ENCODE peak calls at places on chromosomes 11 and 22, in five cellular contexts. I is body of pancreas, Y is aorta, C is dorsolateral prefrontal cortex, V is mesendoderm. Z is an unnamed sample.

GRCh38 chr11:66178871-66179270 is 89.6 kb upstream of the RAB1B start:
- DNase-seq in I (no peak), Y (no peak), C (no peak), V (no peak), Z (no peak)

GRCh38 chr22:29979645-29980303 is 96.8 kb downstream of the MTMR3 start:
- DNase-seq in I (no peak), Y (no peak), C (no peak), V (no peak), Z (no peak)

GRCh38 chr11:123671534-123671933 is 17.1 kb upstream of the SCN3B start:
- DNase-seq in I (no peak), Y (no peak), C (peak), V (peak), Z (no peak)

GRCh38 chr11:48210052-48210451 is 6.6 kb upstream of the OR4B1 start:
- DNase-seq in I (no peak), Y (no peak), C (no peak), V (no peak), Z (no peak)

GRCh38 chr11:94602430-94603372 is 35.5 kb downstream of the PIWIL4 start:
- DNase-seq in I (peak), Y (peak), C (no peak), V (peak), Z (peak)

GRCh38 chr11:45102810-45103621 is 43.4 kb upstream of the PRDM11 start:
- DNase-seq in I (peak), Y (peak), C (no peak), V (peak), Z (peak)

GRCh38 chr11:68118753-68119448 is 2.3 kb downstream of the CHKA start:
- DNase-seq in I (peak), Y (no peak), C (no peak), V (no peak), Z (no peak)

GRCh38 chr11:65427691-65428577 is 5.3 kb downstream of the NEAT1 start:
- DNase-seq in I (peak), Y (no peak), C (peak), V (no peak), Z (peak)

GRCh38 chr11:125272822-125273221 is 108.3 kb downstream of the PKNOX2 start:
- DNase-seq in I (no peak), Y (no peak), C (no peak), V (peak), Z (no peak)

GRCh38 chr11:95147364-95147905 is 57.8 kb downstream of the ENDOD1 start:
- DNase-seq in I (peak), Y (no peak), C (peak), V (peak), Z (peak)

GRCh38 chr11:67389477-67389876 is 2.3 kb upstream of the RAD9A start:
- DNase-seq in I (peak), Y (no peak), C (no peak), V (peak), Z (no peak)

GRCh38 chr11:68840661-68841653 is 759 bp downstream of the CPT1A start:
- DNase-seq in I (peak), Y (peak), C (no peak), V (no peak), Z (peak)

GRCh38 chr11:89420981-89421380 is 70.2 kb downstream of the NOX4 start:
- DNase-seq in I (no peak), Y (no peak), C (no peak), V (no peak), Z (no peak)

GRCh38 chr11:70503201-70503877 is 105.0 kb downstream of the CTTN start:
- DNase-seq in I (no peak), Y (peak), C (peak), V (no peak), Z (no peak)

GRCh38 chr11:18791175-18792065 is at the start of gene PTPN5:
- DNase-seq in I (no peak), Y (no peak), C (peak), V (peak), Z (no peak)

GRCh38 chr11:112889446-112889845 is 71.8 kb upstream of the NCAM1 start:
- DNase-seq in I (no peak), Y (no peak), C (peak), V (no peak), Z (no peak)

GRCh38 chr22:39315389-39315788 is 4.0 kb downstream of the RPL3 start:
- DNase-seq in I (no peak), Y (no peak), C (no peak), V (no peak), Z (no peak)

GRCh38 chr11:10162222-10162621 is 131.8 kb downstream of the SBF2 start:
- DNase-seq in I (no peak), Y (no peak), C (no peak), V (no peak), Z (no peak)

GRCh38 chr11:68315581-68315920 is 3.2 kb downstream of the LRP5 start:
- DNase-seq in I (no peak), Y (no peak), C (no peak), V (no peak), Z (no peak)

GRCh38 chr11:22510010-22510409 is 115.6 kb downstream of the FANCF start:
- DNase-seq in I (no peak), Y (no peak), C (no peak), V (no peak), Z (no peak)

GRCh38 chr22:29524440-29525191 is 28.9 kb downstream of the THOC5 start:
- DNase-seq in I (peak), Y (no peak), C (no peak), V (peak), Z (no peak)

GRCh38 chr11:66727883-66728759 is 895 bp downstream of the SPTBN2 start:
- DNase-seq in I (no peak), Y (no peak), C (no peak), V (peak), Z (no peak)

GRCh38 chr11:130246719-130247118 is 68.0 kb downstream of the ZBTB44 start:
- DNase-seq in I (no peak), Y (no peak), C (no peak), V (no peak), Z (no peak)

GRCh38 chr22:27318516-27318915 is 483.0 kb downstream of the MN1 start:
- DNase-seq in I (no peak), Y (no peak), C (no peak), V (peak), Z (no peak)

GRCh38 chr11:10770626-10771254 is 19.7 kb downstream of the CTR9 start:
- DNase-seq in I (peak), Y (no peak), C (peak), V (peak), Z (no peak)

GRCh38 chr11:62142921-62143320 is 19.1 kb downstream of the INCENP start:
- DNase-seq in I (no peak), Y (peak), C (no peak), V (no peak), Z (no peak)

GRCh38 chr11:123386746-123387510 is 43.1 kb upstream of the GRAMD1B start:
- DNase-seq in I (no peak), Y (no peak), C (no peak), V (peak), Z (no peak)

GRCh38 chr11:117712530-117712929 is 84.5 kb downstream of the DSCAML1 start:
- DNase-seq in I (no peak), Y (no peak), C (no peak), V (no peak), Z (no peak)

GRCh38 chr11:117710211-117710610 is 86.8 kb downstream of the DSCAML1 start:
- DNase-seq in I (no peak), Y (no peak), C (peak), V (no peak), Z (no peak)

GRCh38 chr11:117716652-117717440 is 80.2 kb downstream of the DSCAML1 start:
- DNase-seq in I (no peak), Y (no peak), C (no peak), V (no peak), Z (no peak)

GRCh38 chr11:117715801-117716200 is 81.2 kb downstream of the DSCAML1 start:
- DNase-seq in I (no peak), Y (no peak), C (no peak), V (no peak), Z (no peak)

DNA sequence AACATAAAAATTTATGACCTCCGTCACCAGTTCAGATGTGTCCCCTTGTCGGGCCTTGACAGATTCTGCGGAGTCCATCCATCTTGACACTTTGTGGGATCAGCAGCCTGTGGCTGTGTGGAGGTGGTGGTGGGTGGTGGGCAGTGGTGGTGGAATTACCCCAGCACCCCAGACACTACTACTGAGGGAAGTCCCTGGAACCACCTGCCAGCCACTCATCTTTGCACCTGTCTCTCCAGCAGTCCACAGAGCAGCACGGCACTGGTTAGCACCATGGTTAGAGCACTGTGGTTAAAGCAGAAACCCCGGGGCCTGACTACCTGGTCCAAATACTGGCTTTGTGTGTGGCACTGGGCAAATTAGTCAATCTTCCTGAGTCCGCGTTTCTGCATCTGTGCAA is 83.3 kb downstream of the DSCAML1 start:
- DNase-seq in I (no peak), Y (no peak), C (no peak), V (no peak), Z (no peak)
- H3K27ac ChIP-seq in I (no peak), Y (no peak), C (no peak), V (no peak), Z (no peak)

GRCh38 chr11:77752518-77752917 is 68.0 kb downstream of the RSF1 start:
- DNase-seq in I (no peak), Y (no peak), C (no peak), V (peak), Z (no peak)
- H3K27ac ChIP-seq in I (no peak), Y (no peak), C (no peak), V (no peak), Z (no peak)

GRCh38 chr11:114076974-114077373 is 17.5 kb downstream of the ZBTB16 start:
- DNase-seq in I (no peak), Y (no peak), C (no peak), V (peak), Z (no peak)
- H3K27ac ChIP-seq in I (no peak), Y (peak), C (peak), V (no peak), Z (peak)

GRCh38 chr11:79594839-79595238 is 154.0 kb upstream of the TENM4 start:
- DNase-seq in I (no peak), Y (no peak), C (no peak), V (no peak), Z (no peak)

GRCh38 chr11:79592441-79593223 is 151.8 kb upstream of the TENM4 start:
- DNase-seq in I (no peak), Y (no peak), C (no peak), V (no peak), Z (no peak)
- H3K27ac ChIP-seq in I (no peak), Y (no peak), C (no peak), V (no peak), Z (no peak)

GRCh38 chr22:46219650-46220049 is 30.4 kb downstream of the CDPF1 start:
- DNase-seq in I (no peak), Y (no peak), C (no peak), V (no peak), Z (no peak)

GRCh38 chr22:46224044-46224746 is 25.9 kb downstream of the CDPF1 start:
- DNase-seq in I (no peak), Y (no peak), C (no peak), V (no peak), Z (no peak)

GRCh38 chr22:46225631-46226030 is 24.5 kb downstream of the CDPF1 start:
- DNase-seq in I (no peak), Y (no peak), C (no peak), V (no peak), Z (no peak)

GRCh38 chr22:46224771-46225290 is 25.3 kb downstream of the CDPF1 start:
- DNase-seq in I (no peak), Y (no peak), C (no peak), V (no peak), Z (no peak)

DNA sequence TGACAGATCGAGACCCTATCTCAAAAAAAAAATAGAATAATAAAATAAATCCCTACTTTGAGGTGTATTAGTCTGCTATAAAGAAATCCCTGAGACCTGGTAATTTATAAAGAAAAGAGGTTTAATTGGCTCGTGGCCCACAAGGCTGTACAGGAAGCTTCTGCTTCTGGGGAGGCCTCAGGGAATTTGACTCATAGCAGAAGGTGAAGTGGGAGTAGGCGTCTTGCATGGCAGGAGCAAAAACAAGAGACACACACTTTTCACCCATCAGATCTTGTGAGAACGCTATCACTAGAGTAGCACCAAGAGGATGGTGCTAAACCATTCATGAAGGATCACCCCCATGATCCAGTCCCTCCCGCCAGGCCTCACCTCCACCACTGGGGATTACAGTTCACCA is 29.2 kb downstream of the CDPF1 start:
- DNase-seq in I (no peak), Y (no peak), C (no peak), V (no peak), Z (no peak)
- H3K27ac ChIP-seq in I (no peak), Y (no peak), C (no peak), V (no peak), Z (no peak)

GRCh38 chr11:15649371-15650104 is 534.8 kb downstream of the INSC start:
- DNase-seq in I (no peak), Y (no peak), C (no peak), V (no peak), Z (no peak)
- H3K27ac ChIP-seq in I (peak), Y (no peak), C (peak), V (no peak), Z (peak)

GRCh38 chr11:27431808-27432207 is 40.8 kb downstream of the LGR4 start:
- DNase-seq in I (no peak), Y (no peak), C (no peak), V (no peak), Z (no peak)

GRCh38 chr11:27427183-27427980 is 45.2 kb downstream of the LGR4 start:
- DNase-seq in I (peak), Y (no peak), C (no peak), V (peak), Z (no peak)

GRCh38 chr11:27433742-27434141 is 38.8 kb downstream of the LGR4 start:
- DNase-seq in I (no peak), Y (no peak), C (no peak), V (no peak), Z (no peak)

GRCh38 chr11:27429740-27430451 is 42.7 kb downstream of the LGR4 start:
- DNase-seq in I (no peak), Y (no peak), C (no peak), V (no peak), Z (no peak)
- H3K27ac ChIP-seq in I (peak), Y (no peak), C (no peak), V (peak), Z (no peak)